ENCODE peak calls at places on chromosome 7, in ten cellular contexts. One of them, this sample, is unnamed.

GRCh38 chr7:876972-877311 is 588 bp downstream of the GET4 start:
- DNase-seq in Peyer's patch: no peak
- DNase-seq in brain microvascular endothelial cell: no peak
- DNase-seq in fibroblast of lung: no peak
- DNase-seq in esophagus squamous epithelium: no peak
- DNase-seq in suprapubic skin: no peak
- DNase-seq in A549: peak
- DNase-seq in right lobe of liver: no peak
- DNase-seq in upper lobe of left lung: no peak
- DNase-seq in dorsolateral prefrontal cortex: no peak
- DNase-seq in this sample: no peak

GRCh38 chr7:81460646-81461045 is 309.2 kb downstream of the HGF start:
- DNase-seq in A549: no peak
- DNase-seq in right lobe of liver: no peak
- DNase-seq in dorsolateral prefrontal cortex: no peak
- DNase-seq in fibroblast of lung: no peak
- DNase-seq in upper lobe of left lung: no peak
- DNase-seq in suprapubic skin: no peak
- DNase-seq in esophagus squamous epithelium: no peak
- DNase-seq in brain microvascular endothelial cell: no peak
- DNase-seq in Peyer's patch: no peak
- DNase-seq in this sample: no peak

GRCh38 chr7:93040355-93040754 is 77.4 kb downstream of the SAMD9 start:
- DNase-seq in right lobe of liver: no peak
- DNase-seq in A549: no peak
- DNase-seq in fibroblast of lung: no peak
- DNase-seq in dorsolateral prefrontal cortex: no peak
- DNase-seq in brain microvascular endothelial cell: no peak
- DNase-seq in esophagus squamous epithelium: no peak
- DNase-seq in Peyer's patch: no peak
- DNase-seq in upper lobe of left lung: no peak
- DNase-seq in suprapubic skin: no peak
- DNase-seq in this sample: no peak

GRCh38 chr7:156611393-156612010 is 29.1 kb upstream of the RNF32 start:
- DNase-seq in right lobe of liver: no peak
- DNase-seq in Peyer's patch: no peak
- DNase-seq in dorsolateral prefrontal cortex: no peak
- DNase-seq in fibroblast of lung: no peak
- DNase-seq in esophagus squamous epithelium: no peak
- DNase-seq in A549: no peak
- DNase-seq in suprapubic skin: no peak
- DNase-seq in upper lobe of left lung: no peak
- DNase-seq in brain microvascular endothelial cell: no peak
- DNase-seq in this sample: no peak

GRCh38 chr7:66626236-66626957 is 2.3 kb upstream of the KCTD7 start:
- DNase-seq in Peyer's patch: no peak
- DNase-seq in brain microvascular endothelial cell: no peak
- DNase-seq in fibroblast of lung: no peak
- DNase-seq in right lobe of liver: no peak
- DNase-seq in A549: no peak
- DNase-seq in esophagus squamous epithelium: no peak
- DNase-seq in upper lobe of left lung: no peak
- DNase-seq in suprapubic skin: no peak
- DNase-seq in dorsolateral prefrontal cortex: no peak
- DNase-seq in this sample: no peak

GRCh38 chr7:24978837-24979469 is 1.0 kb downstream of the OSBPL3 start:
- DNase-seq in dorsolateral prefrontal cortex: peak
- DNase-seq in suprapubic skin: no peak
- DNase-seq in Peyer's patch: peak
- DNase-seq in upper lobe of left lung: peak
- DNase-seq in A549: no peak
- DNase-seq in right lobe of liver: peak
- DNase-seq in esophagus squamous epithelium: no peak
- DNase-seq in fibroblast of lung: peak
- DNase-seq in brain microvascular endothelial cell: no peak
- DNase-seq in this sample: no peak

GRCh38 chr7:85030893-85031292 is 156.0 kb downstream of the SEMA3D start:
- DNase-seq in esophagus squamous epithelium: no peak
- DNase-seq in dorsolateral prefrontal cortex: no peak
- DNase-seq in right lobe of liver: no peak
- DNase-seq in Peyer's patch: no peak
- DNase-seq in brain microvascular endothelial cell: peak
- DNase-seq in suprapubic skin: no peak
- DNase-seq in fibroblast of lung: peak
- DNase-seq in A549: peak
- DNase-seq in upper lobe of left lung: no peak
- DNase-seq in this sample: peak

GRCh38 chr7:72494807-72495206 is 82.7 kb upstream of the CALN1 start:
- DNase-seq in esophagus squamous epithelium: no peak
- DNase-seq in suprapubic skin: no peak
- DNase-seq in upper lobe of left lung: no peak
- DNase-seq in brain microvascular endothelial cell: no peak
- DNase-seq in fibroblast of lung: no peak
- DNase-seq in dorsolateral prefrontal cortex: no peak
- DNase-seq in Peyer's patch: no peak
- DNase-seq in right lobe of liver: no peak
- DNase-seq in A549: no peak
- DNase-seq in this sample: no peak

GRCh38 chr7:100826546-100827329 is 585 bp downstream of the EPHB4 start:
- DNase-seq in upper lobe of left lung: no peak
- DNase-seq in suprapubic skin: no peak
- DNase-seq in brain microvascular endothelial cell: peak
- DNase-seq in right lobe of liver: peak
- DNase-seq in esophagus squamous epithelium: no peak
- DNase-seq in dorsolateral prefrontal cortex: no peak
- DNase-seq in Peyer's patch: no peak
- DNase-seq in fibroblast of lung: peak
- DNase-seq in A549: no peak
- DNase-seq in this sample: no peak

GRCh38 chr7:12210179-12211053 is 678 bp upstream of the TMEM106B start:
- DNase-seq in A549: peak
- DNase-seq in right lobe of liver: peak
- DNase-seq in upper lobe of left lung: peak
- DNase-seq in brain microvascular endothelial cell: no peak
- DNase-seq in dorsolateral prefrontal cortex: peak
- DNase-seq in suprapubic skin: no peak
- DNase-seq in fibroblast of lung: peak
- DNase-seq in esophagus squamous epithelium: no peak
- DNase-seq in Peyer's patch: peak
- DNase-seq in this sample: no peak

GRCh38 chr7:91263359-91264082 is 712 bp upstream of the FZD1 start:
- DNase-seq in Peyer's patch: peak
- DNase-seq in A549: peak
- DNase-seq in right lobe of liver: peak
- DNase-seq in fibroblast of lung: no peak
- DNase-seq in esophagus squamous epithelium: no peak
- DNase-seq in upper lobe of left lung: peak
- DNase-seq in dorsolateral prefrontal cortex: peak
- DNase-seq in suprapubic skin: no peak
- DNase-seq in brain microvascular endothelial cell: no peak
- DNase-seq in this sample: no peak

GRCh38 chr7:70457477-70458194 is 674.3 kb upstream of the GALNT17 start:
- DNase-seq in esophagus squamous epithelium: no peak
- DNase-seq in suprapubic skin: no peak
- DNase-seq in right lobe of liver: no peak
- DNase-seq in fibroblast of lung: peak
- DNase-seq in brain microvascular endothelial cell: no peak
- DNase-seq in Peyer's patch: no peak
- DNase-seq in dorsolateral prefrontal cortex: no peak
- DNase-seq in upper lobe of left lung: no peak
- DNase-seq in A549: no peak
- DNase-seq in this sample: no peak

GRCh38 chr7:123535517-123535916 is 1.1 kb upstream of the IQUB start:
- DNase-seq in A549: no peak
- DNase-seq in dorsolateral prefrontal cortex: no peak
- DNase-seq in fibroblast of lung: no peak
- DNase-seq in Peyer's patch: no peak
- DNase-seq in upper lobe of left lung: no peak
- DNase-seq in brain microvascular endothelial cell: no peak
- DNase-seq in right lobe of liver: no peak
- DNase-seq in esophagus squamous epithelium: peak
- DNase-seq in suprapubic skin: no peak
- DNase-seq in this sample: no peak
- H3K4me3 ChIP-seq in A549: peak
- H3K4me3 ChIP-seq in dorsolateral prefrontal cortex: peak
- H3K4me3 ChIP-seq in fibroblast of lung: no peak
- H3K4me3 ChIP-seq in Peyer's patch: no peak
- H3K4me3 ChIP-seq in upper lobe of left lung: peak
- H3K4me3 ChIP-seq in brain microvascular endothelial cell: no peak
- H3K4me3 ChIP-seq in right lobe of liver: peak
- H3K4me3 ChIP-seq in esophagus squamous epithelium: peak
- H3K4me3 ChIP-seq in suprapubic skin: peak
- H3K4me3 ChIP-seq in this sample: no peak

DNA sequence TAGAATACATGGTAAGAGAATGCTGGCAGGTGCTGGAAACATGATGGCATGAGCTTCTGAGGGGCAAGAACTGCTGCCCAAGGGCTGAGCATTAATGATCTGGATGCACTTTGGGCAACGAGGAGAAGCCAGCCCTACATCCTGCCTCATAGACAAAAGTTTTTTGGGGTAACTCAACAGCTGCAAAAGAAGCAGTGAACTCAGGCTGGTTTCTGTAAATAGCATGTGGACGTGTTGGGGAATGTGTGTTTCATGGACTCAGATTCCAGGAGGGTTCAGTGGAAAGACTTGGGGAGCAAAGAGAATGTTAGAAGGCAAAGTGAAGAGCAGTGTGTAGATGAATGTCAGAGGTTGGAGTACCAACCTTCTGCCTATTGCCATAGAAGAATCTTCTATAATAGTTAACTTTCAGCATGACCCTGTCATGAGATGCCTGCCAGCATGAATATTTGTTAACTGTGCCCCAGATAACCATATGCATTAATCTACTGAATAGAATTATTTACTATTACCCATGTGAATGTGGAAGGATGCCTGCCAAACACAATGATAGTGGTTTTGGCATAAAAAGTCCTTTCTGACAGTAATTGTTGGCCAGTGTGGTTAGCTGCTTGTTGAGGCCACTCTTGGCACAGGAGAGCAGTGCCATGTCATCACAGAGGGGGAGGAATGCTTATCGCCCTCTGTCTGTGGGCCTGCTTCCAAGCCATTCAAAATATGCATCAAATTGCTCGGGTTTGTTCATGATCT is 165.6 kb downstream of the WNT2 start:
- DNase-seq in upper lobe of left lung: peak
- DNase-seq in esophagus squamous epithelium: no peak
- DNase-seq in suprapubic skin: no peak
- DNase-seq in brain microvascular endothelial cell: peak
- DNase-seq in dorsolateral prefrontal cortex: peak
- DNase-seq in right lobe of liver: peak
- DNase-seq in fibroblast of lung: peak
- DNase-seq in A549: peak
- DNase-seq in Peyer's patch: peak
- DNase-seq in this sample: no peak
- TF ChIP-seq CTCF in upper lobe of left lung: no peak
- TF ChIP-seq CTCF in esophagus squamous epithelium: no peak
- TF ChIP-seq CTCF in suprapubic skin: no peak
- TF ChIP-seq CTCF in brain microvascular endothelial cell: peak
- TF ChIP-seq CTCF in dorsolateral prefrontal cortex: peak
- TF ChIP-seq CTCF in right lobe of liver: peak
- TF ChIP-seq CTCF in fibroblast of lung: peak
- TF ChIP-seq CTCF in A549: peak
- TF ChIP-seq CTCF in Peyer's patch: no peak
- TF ChIP-seq CTCF in this sample: peak

GRCh38 chr7:154865984-154866685 is 136.8 kb downstream of the PAXIP1 start:
- DNase-seq in suprapubic skin: peak
- DNase-seq in dorsolateral prefrontal cortex: no peak
- DNase-seq in esophagus squamous epithelium: no peak
- DNase-seq in right lobe of liver: no peak
- DNase-seq in upper lobe of left lung: no peak
- DNase-seq in brain microvascular endothelial cell: no peak
- DNase-seq in Peyer's patch: peak
- DNase-seq in fibroblast of lung: no peak
- DNase-seq in A549: no peak
- DNase-seq in this sample: no peak

GRCh38 chr7:154871483-154871882 is 131.4 kb downstream of the PAXIP1 start:
- DNase-seq in brain microvascular endothelial cell: no peak
- DNase-seq in A549: no peak
- DNase-seq in right lobe of liver: no peak
- DNase-seq in suprapubic skin: no peak
- DNase-seq in fibroblast of lung: no peak
- DNase-seq in dorsolateral prefrontal cortex: no peak
- DNase-seq in upper lobe of left lung: no peak
- DNase-seq in Peyer's patch: no peak
- DNase-seq in esophagus squamous epithelium: no peak
- DNase-seq in this sample: no peak

GRCh38 chr7:154867068-154867467 is 135.9 kb downstream of the PAXIP1 start:
- DNase-seq in A549: no peak
- DNase-seq in esophagus squamous epithelium: no peak
- DNase-seq in Peyer's patch: peak
- DNase-seq in right lobe of liver: no peak
- DNase-seq in dorsolateral prefrontal cortex: no peak
- DNase-seq in fibroblast of lung: no peak
- DNase-seq in brain microvascular endothelial cell: no peak
- DNase-seq in suprapubic skin: no peak
- DNase-seq in upper lobe of left lung: no peak
- DNase-seq in this sample: no peak

GRCh38 chr7:154869436-154869835 is 133.5 kb downstream of the PAXIP1 start:
- DNase-seq in right lobe of liver: no peak
- DNase-seq in suprapubic skin: no peak
- DNase-seq in Peyer's patch: no peak
- DNase-seq in fibroblast of lung: no peak
- DNase-seq in A549: no peak
- DNase-seq in upper lobe of left lung: no peak
- DNase-seq in dorsolateral prefrontal cortex: no peak
- DNase-seq in esophagus squamous epithelium: no peak
- DNase-seq in brain microvascular endothelial cell: no peak
- DNase-seq in this sample: no peak

GRCh38 chr7:154868901-154869300 is 134.0 kb downstream of the PAXIP1 start:
- DNase-seq in A549: no peak
- DNase-seq in fibroblast of lung: no peak
- DNase-seq in esophagus squamous epithelium: no peak
- DNase-seq in upper lobe of left lung: no peak
- DNase-seq in brain microvascular endothelial cell: no peak
- DNase-seq in suprapubic skin: peak
- DNase-seq in right lobe of liver: no peak
- DNase-seq in dorsolateral prefrontal cortex: no peak
- DNase-seq in Peyer's patch: peak
- DNase-seq in this sample: no peak
- H3K4me3 ChIP-seq in A549: no peak
- H3K4me3 ChIP-seq in fibroblast of lung: no peak
- H3K4me3 ChIP-seq in esophagus squamous epithelium: no peak
- H3K4me3 ChIP-seq in upper lobe of left lung: no peak
- H3K4me3 ChIP-seq in brain microvascular endothelial cell: no peak
- H3K4me3 ChIP-seq in suprapubic skin: no peak
- H3K4me3 ChIP-seq in right lobe of liver: no peak
- H3K4me3 ChIP-seq in dorsolateral prefrontal cortex: no peak
- H3K4me3 ChIP-seq in Peyer's patch: no peak
- H3K4me3 ChIP-seq in this sample: no peak

DNA sequence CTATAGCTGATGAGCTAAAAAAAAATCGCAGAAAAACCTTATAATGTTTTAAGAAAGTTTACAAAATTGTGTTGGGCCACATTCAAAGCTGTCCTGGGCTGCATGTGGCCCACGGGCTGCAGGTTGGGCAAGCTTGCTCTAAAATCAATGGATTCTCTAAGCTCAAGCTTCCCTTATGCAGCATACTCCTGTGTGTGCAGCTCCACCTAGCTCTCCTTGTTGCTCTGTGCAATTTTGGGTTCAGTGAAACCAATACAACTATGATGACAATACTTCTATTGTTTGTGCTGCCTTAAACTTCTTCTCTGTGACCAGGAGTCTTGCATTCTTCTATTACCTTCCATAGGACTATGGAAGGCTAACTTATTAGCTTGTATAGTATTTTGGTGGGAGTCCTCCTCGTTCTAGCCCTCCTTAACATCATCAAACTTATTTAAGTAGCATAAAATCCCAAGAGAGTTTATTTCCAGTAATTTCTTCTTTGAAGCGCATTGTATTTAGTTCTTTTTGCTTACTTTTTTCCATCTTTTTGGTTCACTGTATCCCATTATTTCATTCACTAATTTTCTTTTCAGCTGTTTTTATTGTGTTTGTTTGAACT is 170.9 kb upstream of the SMIM30 start:
- DNase-seq in right lobe of liver: no peak
- DNase-seq in A549: no peak
- DNase-seq in esophagus squamous epithelium: no peak
- DNase-seq in upper lobe of left lung: no peak
- DNase-seq in dorsolateral prefrontal cortex: no peak
- DNase-seq in Peyer's patch: no peak
- DNase-seq in suprapubic skin: no peak
- DNase-seq in brain microvascular endothelial cell: peak
- DNase-seq in fibroblast of lung: peak
- DNase-seq in this sample: no peak
- TF ChIP-seq CTCF in right lobe of liver: peak
- TF ChIP-seq CTCF in A549: no peak
- TF ChIP-seq CTCF in esophagus squamous epithelium: no peak
- TF ChIP-seq CTCF in upper lobe of left lung: no peak
- TF ChIP-seq CTCF in dorsolateral prefrontal cortex: peak
- TF ChIP-seq CTCF in Peyer's patch: no peak
- TF ChIP-seq CTCF in suprapubic skin: no peak
- TF ChIP-seq CTCF in brain microvascular endothelial cell: peak
- TF ChIP-seq CTCF in fibroblast of lung: peak
- TF ChIP-seq CTCF in this sample: peak